ENCODE peak calls at places on chromosomes 13 and 19, in seven cellular contexts. One of them, this sample, is unnamed.

GRCh38 chr13:34867590-34867989 is 74.5 kb upstream of the NBEA start:
- DNase-seq in neuronal stem cell: no peak
- DNase-seq in mesendoderm: no peak
- DNase-seq in H1: no peak
- DNase-seq in IMR-90: peak; percentile 8
- DNase-seq in mesenchymal stem cell: peak; percentile 15
- DNase-seq in H9: no peak
- DNase-seq in this sample: no peak

GRCh38 chr13:67736646-67737420 is 506.7 kb upstream of the PCDH9 start:
- DNase-seq in neuronal stem cell: peak; percentile 36
- DNase-seq in H9: peak; percentile 61
- DNase-seq in IMR-90: peak; percentile 68
- DNase-seq in mesendoderm: peak; percentile 89
- DNase-seq in H1: peak; percentile 67
- DNase-seq in mesenchymal stem cell: peak; percentile 77
- DNase-seq in this sample: peak; percentile 3

GRCh38 chr19:32219392-32219791 is 126.0 kb upstream of the ZNF507 start:
- DNase-seq in neuronal stem cell: no peak
- DNase-seq in H1: no peak
- DNase-seq in mesenchymal stem cell: no peak
- DNase-seq in IMR-90: no peak
- DNase-seq in H9: no peak
- DNase-seq in mesendoderm: no peak
- DNase-seq in this sample: no peak

GRCh38 chr13:71290963-71291937 is 575.8 kb downstream of the DACH1 start:
- DNase-seq in H9: no peak
- DNase-seq in IMR-90: peak; percentile 1
- DNase-seq in mesenchymal stem cell: peak; percentile 20
- DNase-seq in H1: no peak
- DNase-seq in neuronal stem cell: no peak
- DNase-seq in mesendoderm: no peak
- DNase-seq in this sample: peak; percentile 81

GRCh38 chr13:42893346-42893745 is 98.7 kb downstream of the EPSTI1 start:
- DNase-seq in neuronal stem cell: no peak
- DNase-seq in H9: no peak
- DNase-seq in IMR-90: peak; percentile 50
- DNase-seq in H1: no peak
- DNase-seq in mesendoderm: peak; percentile 59
- DNase-seq in mesenchymal stem cell: peak; percentile 26
- DNase-seq in this sample: no peak

GRCh38 chr13:95644611-95645052 is at the start of gene DZIP1:
- DNase-seq in neuronal stem cell: peak; percentile 78
- DNase-seq in mesenchymal stem cell: peak; percentile 90
- DNase-seq in IMR-90: peak; percentile 83
- DNase-seq in H1: peak; percentile 70
- DNase-seq in mesendoderm: peak; percentile 97
- DNase-seq in H9: peak; percentile 96
- DNase-seq in this sample: peak; percentile 53

GRCh38 chr13:29566206-29566605 is 29.3 kb downstream of the SLC7A1 start:
- DNase-seq in H1: no peak
- DNase-seq in mesenchymal stem cell: no peak
- DNase-seq in mesendoderm: no peak
- DNase-seq in IMR-90: no peak
- DNase-seq in H9: no peak
- DNase-seq in neuronal stem cell: no peak
- DNase-seq in this sample: no peak

GRCh38 chr13:32209670-32210069 is 105.5 kb downstream of the ZAR1L start:
- DNase-seq in IMR-90: peak; percentile 36
- DNase-seq in mesendoderm: peak; percentile 21
- DNase-seq in H9: no peak
- DNase-seq in mesenchymal stem cell: peak; percentile 24
- DNase-seq in neuronal stem cell: no peak
- DNase-seq in H1: no peak
- DNase-seq in this sample: no peak

GRCh38 chr13:59891053-59891452 is 272.7 kb downstream of the DIAPH3 start:
- DNase-seq in neuronal stem cell: no peak
- DNase-seq in mesenchymal stem cell: no peak
- DNase-seq in H1: no peak
- DNase-seq in H9: no peak
- DNase-seq in mesendoderm: no peak
- DNase-seq in IMR-90: no peak
- DNase-seq in this sample: no peak

GRCh38 chr13:42110410-42111155 is 62.1 kb downstream of the DGKH start:
- DNase-seq in mesenchymal stem cell: peak; percentile 89
- DNase-seq in H9: no peak
- DNase-seq in IMR-90: peak; percentile 82
- DNase-seq in mesendoderm: peak; percentile 49
- DNase-seq in neuronal stem cell: peak; percentile 59
- DNase-seq in H1: no peak
- DNase-seq in this sample: peak; percentile 96

GRCh38 chr19:39112338-39112890 is 13.2 kb upstream of the PAK4 start:
- DNase-seq in H1: no peak
- DNase-seq in H9: no peak
- DNase-seq in IMR-90: no peak
- DNase-seq in neuronal stem cell: no peak
- DNase-seq in mesenchymal stem cell: no peak
- DNase-seq in mesendoderm: no peak
- DNase-seq in this sample: peak; percentile 94

GRCh38 chr13:27201661-27202060 is 30.1 kb upstream of the USP12 start:
- DNase-seq in H1: no peak
- DNase-seq in H9: no peak
- DNase-seq in neuronal stem cell: no peak
- DNase-seq in mesenchymal stem cell: no peak
- DNase-seq in mesendoderm: no peak
- DNase-seq in IMR-90: peak; percentile 16
- DNase-seq in this sample: no peak

GRCh38 chr13:48804836-48805601 is 151.3 kb downstream of the CYSLTR2 start:
- DNase-seq in H1: no peak
- DNase-seq in neuronal stem cell: no peak
- DNase-seq in mesendoderm: no peak
- DNase-seq in H9: no peak
- DNase-seq in IMR-90: no peak
- DNase-seq in mesenchymal stem cell: peak; percentile 39
- DNase-seq in this sample: no peak

GRCh38 chr19:53659292-53659691 is 27.5 kb downstream of the DPRX start:
- DNase-seq in neuronal stem cell: no peak
- DNase-seq in mesenchymal stem cell: no peak
- DNase-seq in mesendoderm: peak; percentile 93
- DNase-seq in H9: peak; percentile 78
- DNase-seq in H1: peak; percentile 65
- DNase-seq in IMR-90: no peak
- DNase-seq in this sample: peak; percentile 93

GRCh38 chr19:11598746-11599145 is 1.5 kb downstream of the ZNF627 start:
- DNase-seq in mesenchymal stem cell: no peak
- DNase-seq in neuronal stem cell: no peak
- DNase-seq in H9: no peak
- DNase-seq in mesendoderm: no peak
- DNase-seq in IMR-90: no peak
- DNase-seq in H1: no peak
- DNase-seq in this sample: no peak

DNA sequence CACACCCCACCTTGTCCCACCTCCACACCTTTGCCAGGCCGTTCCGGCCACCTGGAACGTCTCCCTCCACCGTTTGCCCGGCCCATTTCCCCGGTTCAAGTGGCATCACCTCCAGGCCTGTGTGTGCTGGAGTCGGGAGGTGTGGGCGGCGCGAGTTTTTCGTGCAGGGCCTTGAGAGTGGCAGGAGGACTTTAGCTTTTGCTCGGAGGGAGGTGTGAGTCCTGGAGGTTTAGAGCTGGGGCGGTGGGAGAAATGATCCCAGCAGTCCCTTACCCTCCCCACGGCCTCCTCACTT is 4.3 kb upstream of the PALM start:
- DNase-seq in H9: no peak
- DNase-seq in H1: no peak
- DNase-seq in neuronal stem cell: no peak
- DNase-seq in mesendoderm: no peak
- DNase-seq in mesenchymal stem cell: no peak
- DNase-seq in IMR-90: no peak
- DNase-seq in this sample: no peak
- H4K8ac ChIP-seq in H9: no peak overlapping the region
- H4K8ac ChIP-seq in H1: no peak overlapping the region
- H4K8ac ChIP-seq in neuronal stem cell: no peak overlapping the region
- H4K8ac ChIP-seq in mesendoderm: no peak overlapping the region
- H4K8ac ChIP-seq in mesenchymal stem cell: no peak overlapping the region
- H4K8ac ChIP-seq in IMR-90: no peak overlapping the region
- H4K8ac ChIP-seq in this sample: no peak overlapping the region

GRCh38 chr13:93411281-93411680 is 184.7 kb downstream of the GPC6 start:
- DNase-seq in H1: no peak
- DNase-seq in IMR-90: no peak
- DNase-seq in neuronal stem cell: no peak
- DNase-seq in mesenchymal stem cell: peak; percentile 63
- DNase-seq in mesendoderm: no peak
- DNase-seq in H9: no peak
- DNase-seq in this sample: no peak
- H2BK5ac ChIP-seq in H1: no peak overlapping the region
- H2BK5ac ChIP-seq in IMR-90: no peak overlapping the region
- H2BK5ac ChIP-seq in neuronal stem cell: no peak overlapping the region
- H2BK5ac ChIP-seq in mesenchymal stem cell: no peak overlapping the region
- H2BK5ac ChIP-seq in mesendoderm: no peak overlapping the region
- H2BK5ac ChIP-seq in H9: no peak overlapping the region
- H2BK5ac ChIP-seq in this sample: no peak overlapping the region

GRCh38 chr19:17929056-17929455 is 3.8 kb upstream of the CCDC124 start:
- DNase-seq in H1: no peak
- DNase-seq in IMR-90: no peak
- DNase-seq in H9: no peak
- DNase-seq in mesendoderm: no peak
- DNase-seq in neuronal stem cell: no peak
- DNase-seq in mesenchymal stem cell: no peak
- DNase-seq in this sample: no peak
- H3K4ac ChIP-seq in H1: no peak overlapping the region
- H3K4ac ChIP-seq in IMR-90: no peak overlapping the region
- H3K4ac ChIP-seq in H9: no peak overlapping the region
- H3K4ac ChIP-seq in mesendoderm: no peak overlapping the region
- H3K4ac ChIP-seq in neuronal stem cell: no peak overlapping the region
- H3K4ac ChIP-seq in mesenchymal stem cell: no peak overlapping the region
- H3K4ac ChIP-seq in this sample: no peak overlapping the region

DNA sequence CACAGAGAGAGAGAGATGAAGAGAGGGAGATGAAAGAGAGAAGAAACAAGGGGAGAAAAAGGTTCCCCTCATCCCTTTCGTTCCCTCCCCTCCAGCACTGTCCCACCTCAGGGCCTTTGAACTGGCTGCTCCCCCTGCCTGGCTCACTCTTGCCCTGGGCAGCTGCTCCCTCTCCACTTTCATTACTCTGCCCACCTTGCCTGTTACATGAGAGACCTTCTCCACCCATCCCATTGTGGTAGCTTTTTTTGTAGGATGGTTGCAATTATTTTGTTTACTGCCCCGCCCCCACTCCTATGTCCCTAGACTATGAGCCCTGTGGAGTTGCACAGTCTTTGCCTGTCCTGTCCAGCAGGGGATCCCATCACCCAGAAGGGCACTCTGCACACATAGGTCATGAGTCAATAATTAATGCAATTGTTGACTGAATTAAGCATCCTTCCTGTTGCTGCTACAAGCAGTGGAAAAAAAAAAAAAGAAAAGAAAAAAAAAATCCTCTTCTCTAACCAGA is 14.1 kb downstream of the C19orf81 start:
- DNase-seq in neuronal stem cell: no peak
- DNase-seq in H9: no peak
- DNase-seq in mesenchymal stem cell: no peak
- DNase-seq in IMR-90: no peak
- DNase-seq in H1: no peak
- DNase-seq in mesendoderm: no peak
- DNase-seq in this sample: peak; percentile 4
- H4K8ac ChIP-seq in neuronal stem cell: no peak overlapping the region
- H4K8ac ChIP-seq in H9: no peak overlapping the region
- H4K8ac ChIP-seq in mesenchymal stem cell: no peak overlapping the region
- H4K8ac ChIP-seq in IMR-90: no peak overlapping the region
- H4K8ac ChIP-seq in H1: no peak overlapping the region
- H4K8ac ChIP-seq in mesendoderm: no peak overlapping the region
- H4K8ac ChIP-seq in this sample: no peak overlapping the region